ENCODE peak calls at places on chromosomes 16 and 17, in ten cellular contexts. Y is effector memory CD4-positive, alpha-beta T cell; O is endothelial cell of umbilical vein; T is CD8-positive, alpha-beta T cell; N is adrenal gland; F is CD8-positive, alpha-beta memory T cell; W is aorta; J is HCT116; B is right cardiac atrium; R is tibial nerve. A is an unnamed sample.

GRCh38 chr16:59634951-59635350 is 900.8 kb upstream of the GOT2 start:
- DNase-seq in Y (no peak), O (no peak), T (no peak), N (no peak), F (no peak), W (no peak), J (no peak), B (no peak), R (no peak), A (no peak)

GRCh38 chr17:46266656-46267544 is 28.0 kb upstream of the LRRC37A start:
- DNase-seq in Y (peak; percentile 77), O (peak; percentile 88), T (peak; percentile 86), N (peak; percentile 91), F (peak; percentile 76), W (peak; percentile 92), J (peak; percentile 66), B (peak; percentile 97), R (peak; percentile 57), A (peak; percentile 84)

GRCh38 chr17:35748323-35748960 is 4.6 kb downstream of the GAS2L2 start:
- DNase-seq in Y (no peak), O (peak; percentile 20), T (no peak), N (peak; percentile 31), F (no peak), W (no peak), J (no peak), B (peak; percentile 66), R (no peak), A (peak; percentile 40)

GRCh38 chr17:72192409-72193192 is 71.8 kb downstream of the SOX9 start:
- DNase-seq in Y (no peak), O (no peak), T (no peak), N (no peak), F (no peak), W (peak; percentile 57), J (no peak), B (peak; percentile 89), R (peak; percentile 28), A (no peak)

GRCh38 chr16:58299757-58300349 is 5.0 kb upstream of the PRSS54 start:
- DNase-seq in Y (no peak), O (peak; percentile 36), T (no peak), N (no peak), F (no peak), W (no peak), J (peak; percentile 13), B (no peak), R (no peak), A (no peak)

GRCh38 chr17:40139566-40140058 is 725 bp upstream of the CASC3 start:
- DNase-seq in Y (no peak), O (no peak), T (no peak), N (peak; percentile 49), F (no peak), W (no peak), J (no peak), B (no peak), R (no peak), A (peak; percentile 44)

GRCh38 chr17:48791128-48792032 is 25.6 kb downstream of the TTLL6 start:
- DNase-seq in Y (no peak), O (peak; percentile 79), T (no peak), N (peak; percentile 82), F (no peak), W (peak; percentile 82), J (peak; percentile 87), B (peak; percentile 82), R (peak; percentile 87), A (peak; percentile 81)

GRCh38 chr16:67539691-67540635 is 11.3 kb downstream of the RIPOR1 start:
- DNase-seq in Y (no peak), O (no peak), T (no peak), N (no peak), F (no peak), W (no peak), J (no peak), B (peak; percentile 56), R (no peak), A (no peak)

GRCh38 chr17:6204203-6204722 is 134.1 kb downstream of the WSCD1 start:
- DNase-seq in Y (no peak), O (no peak), T (no peak), N (no peak), F (no peak), W (no peak), J (no peak), B (no peak), R (no peak), A (no peak)

DNA sequence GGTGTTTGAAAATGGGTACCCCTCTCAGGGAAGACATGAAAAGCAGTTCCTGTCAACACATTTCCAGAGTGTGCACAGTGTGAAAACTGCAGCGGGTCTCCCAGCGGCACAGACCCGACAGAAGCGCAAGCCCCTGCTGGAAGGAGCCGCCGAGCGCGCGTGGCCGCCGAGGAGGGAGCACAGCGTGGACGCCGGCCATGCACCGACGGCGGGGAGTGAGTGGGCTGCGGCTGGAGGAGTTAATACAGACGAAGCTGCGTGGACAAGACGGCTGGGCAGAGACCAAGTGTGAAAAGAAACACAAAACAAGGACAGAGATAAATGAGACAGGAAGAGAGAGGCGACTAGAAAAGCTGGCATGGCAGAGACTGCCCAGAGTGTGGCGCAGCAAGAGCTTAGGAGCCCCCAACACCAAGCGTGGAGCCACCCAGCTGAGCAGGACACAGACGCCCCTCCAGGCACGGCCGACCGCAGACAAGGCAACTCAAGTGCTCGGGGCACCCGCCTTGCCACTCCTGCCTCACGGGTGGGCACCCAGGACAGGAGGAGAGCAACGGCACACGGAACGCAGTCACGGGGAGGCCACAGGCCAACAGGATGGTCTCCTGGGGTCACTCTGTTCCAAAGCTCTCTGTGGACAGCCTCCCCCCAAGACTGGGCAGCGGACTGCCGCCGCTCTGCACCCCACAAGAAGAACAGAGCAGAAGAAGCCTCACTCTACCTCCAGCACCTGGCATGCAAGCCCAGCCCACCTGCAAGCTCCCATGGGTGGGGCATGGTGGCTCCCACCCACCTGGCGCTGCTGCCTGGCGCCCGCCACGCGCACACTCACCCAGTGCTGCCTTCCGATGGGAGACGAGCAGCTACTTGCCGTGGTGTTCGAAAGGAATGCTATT is 16.6 kb downstream of the SLC16A3 start:
- DNase-seq in Y (no peak), O (no peak), T (no peak), N (no peak), F (no peak), W (no peak), J (no peak), B (peak; percentile 49), R (no peak), A (no peak)
- H3K27ac ChIP-seq in Y (no peak overlapping the region), O (no peak overlapping the region), T (no peak overlapping the region), N (peak overlapping the region; percentile 87), F (no peak overlapping the region), W (no peak overlapping the region), J (peak overlapping the region; percentile 75), B (no peak overlapping the region), R (peak overlapping the region; percentile 47), A (no peak overlapping the region)

DNA sequence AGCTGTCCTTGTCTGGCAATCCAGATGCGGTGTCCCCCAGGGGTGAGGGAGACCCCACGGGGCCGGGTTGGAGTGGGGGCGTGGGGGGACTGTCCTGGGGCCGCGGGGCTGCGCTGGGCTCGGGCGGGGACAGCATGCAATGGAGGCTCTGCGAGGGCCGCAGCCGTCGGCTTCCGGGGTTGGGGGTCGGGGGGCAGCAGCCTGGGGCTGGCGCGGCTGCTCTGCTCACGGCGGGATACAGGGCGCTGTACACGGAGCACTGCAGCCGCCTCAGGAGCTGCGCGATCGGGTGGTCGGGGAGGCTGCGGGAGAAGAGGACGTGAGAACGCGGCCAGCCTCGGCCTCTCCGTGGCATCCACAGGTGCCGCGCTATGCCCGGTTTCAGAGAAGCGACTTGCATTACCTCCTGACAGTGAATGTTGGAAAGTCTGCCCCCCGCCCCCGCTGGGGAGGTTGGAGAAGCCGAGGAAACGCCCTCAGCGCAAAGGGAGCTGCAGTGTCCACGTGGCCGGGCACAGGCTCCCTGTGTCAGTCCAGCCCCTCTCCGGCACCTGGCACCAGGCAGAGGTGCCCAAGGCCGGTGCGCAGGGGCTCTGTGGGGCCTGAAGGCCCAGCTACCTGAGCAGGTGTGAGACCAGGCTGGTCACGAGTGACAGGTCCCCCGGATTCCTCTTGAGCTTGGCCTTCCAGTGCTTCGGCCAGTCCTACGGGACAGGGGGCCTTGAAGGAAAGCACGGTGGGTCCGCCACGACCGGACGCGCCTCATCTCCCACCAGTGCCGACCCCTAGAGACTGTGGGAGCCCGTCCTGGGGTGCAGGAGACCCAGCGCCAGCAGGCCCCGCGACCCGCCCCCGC is 9.4 kb upstream of the SPATA2L start:
- DNase-seq in Y (no peak), O (no peak), T (no peak), N (no peak), F (no peak), W (peak; percentile 42), J (no peak), B (no peak), R (no peak), A (no peak)
- H3K27ac ChIP-seq in Y (no peak overlapping the region), O (no peak overlapping the region), T (no peak overlapping the region), N (no peak overlapping the region), F (no peak overlapping the region), W (no peak overlapping the region), J (peak overlapping the region; percentile 8), B (no peak overlapping the region), R (peak overlapping the region; percentile 50), A (no peak overlapping the region)

GRCh38 chr16:17404903-17405691 is 65.7 kb downstream of the XYLT1 start:
- DNase-seq in Y (no peak), O (no peak), T (no peak), N (peak; percentile 78), F (no peak), W (peak; percentile 90), J (no peak), B (peak; percentile 93), R (peak; percentile 73), A (peak; percentile 83)

GRCh38 chr16:17408955-17409441 is 61.8 kb downstream of the XYLT1 start:
- DNase-seq in Y (no peak), O (no peak), T (no peak), N (no peak), F (no peak), W (no peak), J (no peak), B (no peak), R (no peak), A (no peak)

GRCh38 chr16:17409894-17410293 is 60.9 kb downstream of the XYLT1 start:
- DNase-seq in Y (no peak), O (no peak), T (no peak), N (no peak), F (no peak), W (no peak), J (no peak), B (no peak), R (no peak), A (no peak)

GRCh38 chr16:17408296-17408695 is 62.5 kb downstream of the XYLT1 start:
- DNase-seq in Y (no peak), O (no peak), T (no peak), N (no peak), F (no peak), W (no peak), J (no peak), B (no peak), R (no peak), A (no peak)

GRCh38 chr16:17407321-17407720 is 63.4 kb downstream of the XYLT1 start:
- DNase-seq in Y (no peak), O (no peak), T (no peak), N (no peak), F (no peak), W (no peak), J (no peak), B (no peak), R (no peak), A (no peak)
- H3K27ac ChIP-seq in Y (no peak overlapping the region), O (no peak overlapping the region), T (no peak overlapping the region), N (no peak overlapping the region), F (no peak overlapping the region), W (no peak overlapping the region), J (no peak overlapping the region), B (no peak overlapping the region), R (no peak overlapping the region), A (no peak overlapping the region)

DNA sequence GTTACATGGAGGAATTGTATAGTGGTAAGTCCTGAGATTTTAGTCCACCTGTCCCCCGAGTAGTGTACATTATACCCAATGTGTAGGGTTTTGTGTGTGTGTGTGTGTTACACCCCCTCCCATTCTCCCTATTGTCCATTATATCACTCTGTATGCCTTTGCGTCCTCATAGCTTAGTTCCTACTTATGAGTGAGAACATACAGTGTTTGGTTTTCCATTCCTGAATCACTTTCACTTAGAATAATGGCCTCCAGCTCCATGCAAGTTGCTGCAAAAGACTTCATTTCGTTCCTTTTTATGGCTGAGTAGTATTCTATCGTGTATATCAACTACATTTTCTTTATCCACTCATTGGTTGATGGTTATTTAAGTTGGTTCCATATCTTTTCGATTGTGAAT is 635 bp upstream of the FA2H start:
- DNase-seq in Y (no peak), O (no peak), T (no peak), N (no peak), F (no peak), W (no peak), J (no peak), B (no peak), R (no peak), A (no peak)
- H3K27ac ChIP-seq in Y (no peak overlapping the region), O (no peak overlapping the region), T (no peak overlapping the region), N (no peak overlapping the region), F (no peak overlapping the region), W (no peak overlapping the region), J (no peak overlapping the region), B (no peak overlapping the region), R (peak overlapping the region; percentile 81), A (no peak overlapping the region)